ENCODE peak calls at places on chromosomes 2 and 18, in six cellular contexts. V is astrocyte of the cerebellum, K is astrocyte of the spinal cord, E is AG09319, B is thoracic aorta, Z is kidney epithelial cell. X is an unnamed sample.

GRCh38 chr18:78978336-78979057 is 1.1 kb upstream of the SALL3 start:
- DNase-seq in V (no peak), K (peak), E (no peak), B (no peak), Z (no peak), X (no peak)

GRCh38 chr18:7523772-7524171 is 43.3 kb upstream of the PTPRM start:
- DNase-seq in V (no peak), K (no peak), E (no peak), B (no peak), Z (no peak), X (no peak)

GRCh38 chr2:233091595-233092375 is 31.6 kb downstream of the INPP5D start:
- DNase-seq in V (no peak), K (no peak), E (no peak), B (no peak), Z (no peak), X (no peak)

GRCh38 chr2:232993231-232993821 is 19.7 kb downstream of the NGEF start:
- DNase-seq in V (no peak), K (no peak), E (no peak), B (no peak), Z (no peak), X (no peak)

GRCh38 chr2:71333619-71334018 is 2.0 kb downstream of the ZNF638 start:
- DNase-seq in V (no peak), K (peak), E (no peak), B (no peak), Z (no peak), X (no peak)

GRCh38 chr2:153519260-153519875 is 40.8 kb upstream of the RPRM start:
- DNase-seq in V (peak), K (peak), E (peak), B (no peak), Z (peak), X (peak)

GRCh38 chr2:126749537-126749936 is 93.6 kb downstream of the GYPC start:
- DNase-seq in V (no peak), K (no peak), E (no peak), B (no peak), Z (no peak), X (no peak)

GRCh38 chr2:177585234-177585863 is 192.8 kb downstream of the AGPS start:
- DNase-seq in V (no peak), K (no peak), E (no peak), B (no peak), Z (no peak), X (no peak)

GRCh38 chr2:201466050-201466660 is 14.6 kb downstream of the STRADB start:
- DNase-seq in V (peak), K (peak), E (peak), B (no peak), Z (no peak), X (no peak)

GRCh38 chr2:111626037-111626861 is 257.7 kb downstream of the ANAPC1 start:
- DNase-seq in V (no peak), K (no peak), E (no peak), B (no peak), Z (no peak), X (no peak)

GRCh38 chr2:26847663-26848335 is at the start of gene DPYSL5:
- DNase-seq in V (no peak), K (no peak), E (no peak), B (no peak), Z (no peak), X (no peak)

GRCh38 chr2:109494842-109495241 is 118.9 kb downstream of the SEPTIN10 start:
- DNase-seq in V (no peak), K (no peak), E (no peak), B (no peak), Z (no peak), X (no peak)

GRCh38 chr2:30847329-30847728 is 40.1 kb upstream of the CAPN13 start:
- DNase-seq in V (no peak), K (no peak), E (no peak), B (no peak), Z (no peak), X (no peak)

GRCh38 chr2:191247381-191248057 is 2.3 kb downstream of the MYO1B start:
- DNase-seq in V (peak), K (peak), E (peak), B (no peak), Z (peak), X (peak)

GRCh38 chr2:125745514-125745913 is 910.4 kb upstream of the GYPC start:
- DNase-seq in V (no peak), K (no peak), E (no peak), B (no peak), Z (no peak), X (no peak)

GRCh38 chr18:28409811-28410210 is 232.9 kb upstream of the CDH2 start:
- DNase-seq in V (no peak), K (no peak), E (no peak), B (no peak), Z (no peak), X (no peak)

GRCh38 chr2:55158111-55158814 is 73.8 kb downstream of the CLHC1 start:
- DNase-seq in V (no peak), K (no peak), E (no peak), B (no peak), Z (no peak), X (no peak)

GRCh38 chr2:69915050-69915945 is at the start of gene MXD1:
- DNase-seq in V (no peak), K (no peak), E (no peak), B (no peak), Z (no peak), X (no peak)

GRCh38 chr2:216635171-216635570 is 2.0 kb downstream of the IGFBP2 start:
- DNase-seq in V (no peak), K (peak), E (no peak), B (no peak), Z (no peak), X (no peak)

GRCh38 chr2:216635701-216636541 is 2.7 kb downstream of the IGFBP2 start:
- DNase-seq in V (no peak), K (no peak), E (no peak), B (no peak), Z (no peak), X (no peak)

GRCh38 chr2:216633616-216634316 is 546 bp downstream of the IGFBP2 start:
- DNase-seq in V (no peak), K (no peak), E (no peak), B (no peak), Z (no peak), X (no peak)

GRCh38 chr2:216632952-216633615 is at the start of gene IGFBP2:
- DNase-seq in V (no peak), K (peak), E (no peak), B (no peak), Z (no peak), X (no peak)

GRCh38 chr2:216634317-216635148 is 1.3 kb downstream of the IGFBP2 start:
- DNase-seq in V (no peak), K (peak), E (no peak), B (no peak), Z (no peak), X (no peak)
- TF ChIP-seq CTCF in V (no peak), K (no peak), E (no peak), B (no peak), Z (no peak), X (no peak)

DNA sequence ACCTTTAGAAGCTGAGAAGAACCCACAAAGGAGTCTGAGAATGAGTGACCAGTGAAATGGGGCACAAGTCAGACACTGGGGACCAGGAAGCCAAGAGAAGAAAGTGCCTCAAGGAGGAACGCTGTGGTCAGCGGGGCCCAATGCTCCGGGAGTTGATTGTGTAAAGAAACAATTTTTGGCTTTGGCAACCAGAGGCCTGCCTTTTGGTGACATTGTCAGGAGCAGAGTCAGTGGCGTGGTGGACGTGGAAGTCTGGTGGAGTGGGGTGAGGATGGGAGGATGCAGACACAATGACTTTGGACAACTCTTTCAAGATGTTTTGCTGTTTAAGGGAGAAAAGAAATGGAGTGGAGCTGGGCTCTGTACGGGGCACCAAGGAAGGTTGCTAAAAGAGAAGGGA is 100.2 kb upstream of the SEC11C start:
- DNase-seq in V (no peak), K (no peak), E (no peak), B (no peak), Z (no peak), X (no peak)
- TF ChIP-seq CTCF in V (no peak), K (no peak), E (no peak), B (no peak), Z (no peak), X (no peak)

GRCh38 chr2:74760875-74761630 is 72.9 kb upstream of the HK2 start:
- DNase-seq in V (no peak), K (no peak), E (no peak), B (no peak), Z (no peak), X (no peak)
- TF ChIP-seq CTCF in V (no peak), K (no peak), E (no peak), B (no peak), Z (no peak), X (no peak)

GRCh38 chr2:120223034-120223912 is at the start of gene TMEM185B:
- DNase-seq in V (peak), K (peak), E (peak), B (peak), Z (no peak), X (peak)
- TF ChIP-seq CTCF in V (peak), K (peak), E (peak), B (peak), Z (peak), X (peak)

GRCh38 chr2:33599175-33599942 is at the start of gene FAM98A:
- DNase-seq in V (peak), K (peak), E (peak), B (peak), Z (peak), X (peak)
- TF ChIP-seq CTCF in V (no peak), K (peak), E (peak), B (no peak), Z (peak), X (peak)

DNA sequence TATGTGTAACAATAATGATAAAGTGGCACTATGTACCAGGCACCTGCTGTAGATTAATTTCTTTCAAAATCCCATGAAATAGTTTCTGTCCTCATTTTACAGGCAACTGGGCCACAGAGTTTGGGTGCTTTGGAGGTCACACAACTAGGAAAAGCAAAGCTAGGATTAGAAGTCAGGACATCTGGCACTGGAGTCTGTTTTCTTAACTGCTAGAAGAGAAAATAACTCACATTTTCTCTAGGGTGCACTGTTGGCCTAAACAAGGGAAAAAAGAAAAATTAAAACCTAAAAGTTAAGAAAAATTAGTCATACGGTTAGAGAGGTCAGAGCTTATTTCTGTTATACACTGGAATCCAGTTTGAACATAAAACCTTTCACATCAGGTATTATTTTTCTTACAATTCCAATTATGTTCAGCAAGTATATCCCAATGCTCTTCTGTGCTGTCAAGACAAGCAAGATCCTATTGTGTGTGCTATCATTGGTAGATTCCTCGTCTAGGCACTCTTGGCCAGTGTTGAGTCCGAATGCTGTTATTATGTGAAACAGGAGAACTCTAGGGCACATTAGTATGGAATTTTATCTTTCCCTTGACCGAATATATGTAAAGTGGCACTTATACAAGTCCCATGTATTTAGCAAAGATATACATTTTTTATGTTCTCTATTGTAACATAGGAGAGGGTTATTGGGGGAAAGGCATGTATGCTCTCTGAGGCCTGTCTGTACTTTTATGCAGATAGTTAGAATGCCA is 1.5 kb upstream of the OSGEPL1 start:
- DNase-seq in V (no peak), K (peak), E (no peak), B (no peak), Z (no peak), X (no peak)
- TF ChIP-seq CTCF in V (no peak), K (no peak), E (no peak), B (no peak), Z (no peak), X (no peak)

GRCh38 chr2:100988630-100989417 is 13.3 kb upstream of the RPL31 start:
- DNase-seq in V (no peak), K (no peak), E (no peak), B (no peak), Z (no peak), X (no peak)

GRCh38 chr2:100987536-100987935 is 14.6 kb upstream of the RPL31 start:
- DNase-seq in V (no peak), K (no peak), E (no peak), B (no peak), Z (no peak), X (no peak)

GRCh38 chr2:100986157-100986556 is 15.9 kb upstream of the RPL31 start:
- DNase-seq in V (no peak), K (no peak), E (no peak), B (no peak), Z (no peak), X (no peak)

GRCh38 chr2:100989666-100990065 is 12.4 kb upstream of the RPL31 start:
- DNase-seq in V (no peak), K (no peak), E (no peak), B (no peak), Z (no peak), X (no peak)

GRCh38 chr2:100987974-100988373 is 14.1 kb upstream of the RPL31 start:
- DNase-seq in V (no peak), K (no peak), E (no peak), B (no peak), Z (no peak), X (no peak)
- TF ChIP-seq CTCF in V (no peak), K (no peak), E (no peak), B (no peak), Z (no peak), X (no peak)

GRCh38 chr2:155223781-155224406 is 525.4 kb downstream of the KCNJ3 start:
- DNase-seq in V (no peak), K (peak), E (no peak), B (no peak), Z (no peak), X (no peak)
- TF ChIP-seq CTCF in V (peak), K (peak), E (no peak), B (peak), Z (peak), X (no peak)

DNA sequence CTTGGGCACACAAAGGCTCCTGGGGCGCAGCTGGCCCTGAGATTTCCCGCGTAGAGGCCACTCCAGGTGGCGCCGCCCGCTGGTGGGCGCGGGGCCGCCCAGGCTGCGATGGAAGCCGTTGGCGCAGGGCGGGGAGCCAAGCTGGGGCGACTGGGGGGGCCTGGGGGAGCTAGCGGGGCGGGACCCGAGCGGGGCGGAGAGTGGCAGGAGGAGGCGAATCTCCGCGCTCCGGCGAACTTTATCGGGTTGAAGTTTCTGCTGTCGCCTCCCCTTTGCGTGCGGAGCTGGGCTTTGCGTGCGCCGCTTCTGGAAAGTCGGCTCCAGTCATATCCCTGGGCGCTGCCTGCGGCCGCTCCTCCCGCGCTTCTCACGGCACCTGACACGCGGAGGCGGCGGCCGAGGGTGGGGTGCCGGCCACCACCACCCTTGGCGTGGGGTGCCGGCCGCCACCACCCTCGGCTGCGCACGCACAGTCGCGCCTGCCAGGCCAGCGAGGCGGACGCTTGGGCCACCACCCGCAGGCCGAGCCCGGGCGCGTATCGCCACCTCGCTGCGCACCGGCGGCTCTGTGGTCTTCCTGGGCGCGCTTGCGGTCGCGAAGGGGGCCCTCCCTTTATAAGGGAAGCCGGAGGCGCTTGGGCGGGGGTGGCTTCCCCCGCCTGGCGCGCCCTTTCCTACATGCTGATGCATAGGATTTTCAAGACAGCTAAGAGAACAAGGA is 919 bp upstream of the CYP1B1 start:
- DNase-seq in V (peak), K (peak), E (peak), B (no peak), Z (no peak), X (peak)
- TF ChIP-seq CTCF in V (peak), K (peak), E (peak), B (no peak), Z (peak), X (peak)